ENCODE peak calls at places on chromosomes 16 and 17, in six cellular contexts. One of them, this sample, is unnamed. For H3K9me3, the result is how much of the 10 kb centered on the place peaks cover.

GRCh38 chr16:25941800-25942558 is 250.2 kb downstream of the HS3ST4 start:
- DNase-seq in ascending aorta: no peak
- DNase-seq in A673: peak
- DNase-seq in CD8-positive, alpha-beta T cell: no peak
- DNase-seq in stomach: no peak
- DNase-seq in heart right ventricle: no peak
- DNase-seq in this sample: no peak

GRCh38 chr16:76577003-76577402 is 299.8 kb downstream of the CNTNAP4 start:
- DNase-seq in CD8-positive, alpha-beta T cell: no peak
- DNase-seq in stomach: no peak
- DNase-seq in A673: no peak
- DNase-seq in ascending aorta: no peak
- DNase-seq in heart right ventricle: no peak
- DNase-seq in this sample: no peak

GRCh38 chr17:9258115-9259020 is 237.1 kb downstream of the NTN1 start:
- DNase-seq in stomach: no peak
- DNase-seq in A673: peak
- DNase-seq in ascending aorta: no peak
- DNase-seq in heart right ventricle: no peak
- DNase-seq in CD8-positive, alpha-beta T cell: no peak
- DNase-seq in this sample: no peak

GRCh38 chr16:81371106-81371505 is 56.3 kb downstream of the GAN start:
- DNase-seq in ascending aorta: no peak
- DNase-seq in stomach: no peak
- DNase-seq in CD8-positive, alpha-beta T cell: no peak
- DNase-seq in heart right ventricle: no peak
- DNase-seq in A673: no peak
- DNase-seq in this sample: no peak

GRCh38 chr17:80124351-80124981 is 22.5 kb downstream of the EIF4A3 start:
- DNase-seq in ascending aorta: no peak
- DNase-seq in A673: no peak
- DNase-seq in stomach: peak
- DNase-seq in CD8-positive, alpha-beta T cell: no peak
- DNase-seq in heart right ventricle: no peak
- DNase-seq in this sample: no peak

GRCh38 chr17:77694391-77695363 is 263.8 kb upstream of the TNRC6C start:
- DNase-seq in A673: no peak
- DNase-seq in ascending aorta: peak
- DNase-seq in CD8-positive, alpha-beta T cell: peak
- DNase-seq in heart right ventricle: no peak
- DNase-seq in stomach: no peak
- DNase-seq in this sample: no peak

GRCh38 chr16:57966133-57966805 is 4.7 kb downstream of the CNGB1 start:
- DNase-seq in stomach: no peak
- DNase-seq in ascending aorta: no peak
- DNase-seq in heart right ventricle: no peak
- DNase-seq in A673: no peak
- DNase-seq in CD8-positive, alpha-beta T cell: no peak
- DNase-seq in this sample: no peak

GRCh38 chr17:18278867-18279266 is 18.4 kb downstream of the MIEF2 start:
- DNase-seq in A673: no peak
- DNase-seq in heart right ventricle: no peak
- DNase-seq in CD8-positive, alpha-beta T cell: no peak
- DNase-seq in ascending aorta: no peak
- DNase-seq in stomach: no peak
- DNase-seq in this sample: no peak

GRCh38 chr16:78428193-78428592 is 328.7 kb downstream of the WWOX start:
- DNase-seq in heart right ventricle: no peak
- DNase-seq in stomach: no peak
- DNase-seq in A673: no peak
- DNase-seq in ascending aorta: no peak
- DNase-seq in CD8-positive, alpha-beta T cell: no peak
- DNase-seq in this sample: no peak

GRCh38 chr17:50531428-50532025 is 1.0 kb upstream of the EPN3 start:
- DNase-seq in ascending aorta: no peak
- DNase-seq in heart right ventricle: no peak
- DNase-seq in A673: no peak
- DNase-seq in stomach: no peak
- DNase-seq in CD8-positive, alpha-beta T cell: no peak
- DNase-seq in this sample: no peak

GRCh38 chr17:3935140-3935542 is 18.9 kb upstream of the P2RX1 start:
- DNase-seq in stomach: peak
- DNase-seq in heart right ventricle: peak
- DNase-seq in ascending aorta: no peak
- DNase-seq in CD8-positive, alpha-beta T cell: peak
- DNase-seq in A673: peak
- DNase-seq in this sample: peak

GRCh38 chr16:23950898-23951297 is 115.1 kb downstream of the PRKCB start:
- DNase-seq in CD8-positive, alpha-beta T cell: no peak
- DNase-seq in heart right ventricle: no peak
- DNase-seq in stomach: no peak
- DNase-seq in ascending aorta: no peak
- DNase-seq in A673: peak
- DNase-seq in this sample: no peak

GRCh38 chr17:81734405-81735055 is 22.4 kb downstream of the SLC25A10 start:
- DNase-seq in heart right ventricle: no peak
- DNase-seq in CD8-positive, alpha-beta T cell: no peak
- DNase-seq in ascending aorta: no peak
- DNase-seq in stomach: peak
- DNase-seq in A673: no peak
- DNase-seq in this sample: no peak

GRCh38 chr17:3723556-3724372 is at the start of gene HASPIN:
- DNase-seq in ascending aorta: peak
- DNase-seq in CD8-positive, alpha-beta T cell: peak
- DNase-seq in stomach: peak
- DNase-seq in heart right ventricle: peak
- DNase-seq in A673: peak
- DNase-seq in this sample: peak

GRCh38 chr16:88805340-88805715 is 1.7 kb downstream of the CDT1 start:
- DNase-seq in A673: no peak
- DNase-seq in heart right ventricle: no peak
- DNase-seq in stomach: no peak
- DNase-seq in CD8-positive, alpha-beta T cell: no peak
- DNase-seq in ascending aorta: no peak
- DNase-seq in this sample: no peak

GRCh38 chr17:5210853-5211252 is 19.2 kb upstream of the ZNF594 start:
- DNase-seq in stomach: no peak
- DNase-seq in A673: no peak
- DNase-seq in heart right ventricle: no peak
- DNase-seq in ascending aorta: no peak
- DNase-seq in CD8-positive, alpha-beta T cell: no peak
- DNase-seq in this sample: no peak

GRCh38 chr16:63568184-63568583 is 1531.9 kb upstream of the CDH8 start:
- DNase-seq in stomach: no peak
- DNase-seq in CD8-positive, alpha-beta T cell: no peak
- DNase-seq in heart right ventricle: no peak
- DNase-seq in A673: no peak
- DNase-seq in ascending aorta: no peak
- DNase-seq in this sample: no peak

GRCh38 chr16:89295071-89295900 is 77.8 kb downstream of the ZNF778 start:
- DNase-seq in CD8-positive, alpha-beta T cell: no peak
- DNase-seq in ascending aorta: no peak
- DNase-seq in heart right ventricle: no peak
- DNase-seq in stomach: no peak
- DNase-seq in A673: no peak
- DNase-seq in this sample: no peak

GRCh38 chr17:75917443-75918111 is 12.9 kb upstream of the MRPL38 start:
- DNase-seq in stomach: no peak
- DNase-seq in heart right ventricle: no peak
- DNase-seq in A673: no peak
- DNase-seq in ascending aorta: no peak
- DNase-seq in CD8-positive, alpha-beta T cell: no peak
- DNase-seq in this sample: no peak

GRCh38 chr17:4008496-4009163 is 44.4 kb upstream of the ATP2A3 start:
- DNase-seq in A673: no peak
- DNase-seq in heart right ventricle: no peak
- DNase-seq in ascending aorta: peak
- DNase-seq in stomach: no peak
- DNase-seq in CD8-positive, alpha-beta T cell: no peak
- DNase-seq in this sample: no peak

GRCh38 chr17:44222112-44222869 is 2.8 kb upstream of the UBTF start:
- DNase-seq in heart right ventricle: peak
- DNase-seq in A673: peak
- DNase-seq in ascending aorta: peak
- DNase-seq in CD8-positive, alpha-beta T cell: no peak
- DNase-seq in stomach: peak
- DNase-seq in this sample: peak

GRCh38 chr17:65035191-65035590 is 21.3 kb downstream of the GNA13 start:
- DNase-seq in stomach: no peak
- DNase-seq in CD8-positive, alpha-beta T cell: no peak
- DNase-seq in heart right ventricle: no peak
- DNase-seq in ascending aorta: no peak
- DNase-seq in A673: no peak
- DNase-seq in this sample: no peak

GRCh38 chr17:75414488-75414887 is 9.0 kb upstream of the GRB2 start:
- DNase-seq in heart right ventricle: no peak
- DNase-seq in ascending aorta: no peak
- DNase-seq in stomach: no peak
- DNase-seq in CD8-positive, alpha-beta T cell: no peak
- DNase-seq in A673: no peak
- DNase-seq in this sample: no peak

DNA sequence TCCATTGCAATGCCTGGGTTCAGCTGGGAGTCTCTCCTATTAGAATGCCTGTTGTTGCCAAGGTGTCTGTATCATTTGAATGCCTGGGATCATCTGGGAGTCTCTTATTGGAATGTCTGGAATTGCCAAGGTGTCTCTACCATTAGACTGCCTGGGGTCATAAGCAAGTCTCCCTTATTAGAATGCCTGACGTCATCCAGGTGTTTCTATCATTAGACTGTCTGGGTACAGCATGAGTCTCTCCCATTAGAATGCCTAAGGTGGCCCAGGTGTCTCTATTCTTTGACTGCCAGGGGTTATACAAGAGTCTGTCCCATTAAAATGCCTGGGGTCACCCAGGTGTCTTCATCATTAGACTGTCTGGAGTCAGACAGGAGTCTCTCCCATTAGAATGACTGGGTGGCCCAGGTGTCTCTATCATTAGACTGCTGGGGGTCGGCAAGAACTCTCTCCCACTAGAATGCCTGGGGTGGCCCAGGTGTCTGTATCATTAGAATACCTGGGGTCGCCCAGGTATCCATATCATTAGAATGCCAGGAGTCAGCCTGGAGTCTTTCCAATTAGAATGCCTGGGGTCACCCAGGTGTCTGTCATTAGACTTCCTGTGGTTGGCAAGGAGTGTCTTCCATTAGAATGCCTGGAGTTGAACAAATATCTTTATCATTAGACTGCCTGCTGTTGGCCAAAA is 2274.0 kb downstream of the TP53TG3F start:
- DNase-seq in CD8-positive, alpha-beta T cell: no peak
- DNase-seq in heart right ventricle: no peak
- DNase-seq in ascending aorta: peak
- DNase-seq in stomach: no peak
- DNase-seq in A673: no peak
- DNase-seq in this sample: no peak
- H3K9me3 ChIP-seq in CD8-positive, alpha-beta T cell: under half
- H3K9me3 ChIP-seq in heart right ventricle: under half
- H3K9me3 ChIP-seq in ascending aorta: under half
- H3K9me3 ChIP-seq in stomach: half or more
- H3K9me3 ChIP-seq in A673: under half
- H3K9me3 ChIP-seq in this sample: under half

DNA sequence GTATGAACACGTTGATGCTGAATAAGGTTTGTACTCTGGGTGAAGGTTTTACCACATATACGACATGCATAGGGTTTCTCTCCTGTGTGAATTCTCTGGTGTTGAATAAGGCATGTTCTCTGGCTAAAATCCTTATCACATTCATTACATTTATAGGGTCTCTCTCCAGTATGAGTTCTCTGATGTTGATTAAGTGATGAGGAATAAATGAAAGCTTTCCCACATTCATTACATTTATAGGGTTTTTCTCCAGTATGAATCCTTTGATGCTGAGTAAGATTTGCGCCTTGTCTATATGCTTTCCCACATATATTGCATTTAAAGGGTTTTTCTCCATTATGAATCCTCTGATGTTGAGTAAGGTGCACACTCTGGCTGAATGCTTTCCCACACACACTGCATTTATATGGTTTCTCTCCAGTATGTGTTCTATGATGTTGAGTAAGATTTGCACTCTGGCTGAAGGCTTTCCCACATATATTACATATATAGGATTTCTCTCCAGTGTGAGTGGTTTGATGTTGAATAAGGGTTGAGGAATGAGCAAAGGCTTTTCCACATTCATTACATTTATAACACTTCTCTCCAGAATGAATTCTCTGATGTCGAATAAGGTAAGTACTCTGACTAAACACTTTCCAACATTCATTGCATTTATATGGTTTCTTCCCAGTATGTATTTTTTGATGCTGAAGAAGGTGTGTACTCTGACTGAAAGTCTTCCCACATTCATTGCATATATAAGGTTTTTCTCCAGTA is 16.9 kb downstream of the ZNF287 start:
- DNase-seq in CD8-positive, alpha-beta T cell: no peak
- DNase-seq in stomach: no peak
- DNase-seq in A673: no peak
- DNase-seq in heart right ventricle: no peak
- DNase-seq in ascending aorta: no peak
- DNase-seq in this sample: no peak
- H3K9me3 ChIP-seq in CD8-positive, alpha-beta T cell: half or more
- H3K9me3 ChIP-seq in stomach: half or more
- H3K9me3 ChIP-seq in A673: half or more
- H3K9me3 ChIP-seq in heart right ventricle: half or more
- H3K9me3 ChIP-seq in ascending aorta: half or more
- H3K9me3 ChIP-seq in this sample: half or more

GRCh38 chr16:35841632-35842031 is 2382.2 kb downstream of the TP53TG3F start:
- DNase-seq in heart right ventricle: no peak
- DNase-seq in A673: no peak
- DNase-seq in CD8-positive, alpha-beta T cell: no peak
- DNase-seq in stomach: no peak
- DNase-seq in ascending aorta: no peak
- DNase-seq in this sample: no peak
- H3K9me3 ChIP-seq in heart right ventricle: under half
- H3K9me3 ChIP-seq in A673: half or more
- H3K9me3 ChIP-seq in CD8-positive, alpha-beta T cell: under half
- H3K9me3 ChIP-seq in stomach: half or more
- H3K9me3 ChIP-seq in ascending aorta: under half
- H3K9me3 ChIP-seq in this sample: under half

GRCh38 chr16:35142809-35143192 is 1683.4 kb downstream of the TP53TG3F start:
- DNase-seq in ascending aorta: no peak
- DNase-seq in heart right ventricle: no peak
- DNase-seq in stomach: no peak
- DNase-seq in CD8-positive, alpha-beta T cell: no peak
- DNase-seq in A673: no peak
- DNase-seq in this sample: no peak
- H3K9me3 ChIP-seq in ascending aorta: under half
- H3K9me3 ChIP-seq in heart right ventricle: under half
- H3K9me3 ChIP-seq in stomach: half or more
- H3K9me3 ChIP-seq in CD8-positive, alpha-beta T cell: under half
- H3K9me3 ChIP-seq in A673: under half
- H3K9me3 ChIP-seq in this sample: under half

DNA sequence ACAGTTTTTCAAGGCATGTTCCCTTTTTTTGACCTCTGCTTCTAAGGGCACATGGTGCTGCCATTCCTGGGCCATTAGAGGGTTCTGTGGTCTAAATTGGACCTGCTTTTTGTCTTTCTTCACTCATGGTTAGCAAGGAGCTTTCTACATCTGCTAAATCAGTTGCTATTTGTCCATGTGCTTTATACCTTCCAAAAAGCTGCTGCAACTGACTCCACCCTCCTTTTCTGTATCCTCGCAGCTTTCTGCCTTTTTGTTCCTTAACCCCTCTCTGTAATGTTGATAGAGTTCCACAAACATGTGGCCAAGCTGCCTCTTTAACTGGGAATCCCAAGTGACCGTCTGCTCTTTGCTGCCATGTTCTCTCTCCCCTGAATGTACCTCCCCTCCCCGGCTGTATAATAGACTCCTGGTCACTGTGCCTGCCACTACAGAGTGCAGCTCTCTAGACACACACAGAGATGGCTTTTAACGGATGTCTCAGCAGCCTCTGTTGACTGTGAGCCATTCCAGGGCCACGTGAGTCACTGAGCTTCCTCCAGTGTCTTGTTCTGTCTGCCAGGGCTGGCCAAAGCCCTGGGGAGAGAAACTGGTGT is 57.4 kb upstream of the TEKT3 start:
- DNase-seq in CD8-positive, alpha-beta T cell: no peak
- DNase-seq in ascending aorta: no peak
- DNase-seq in heart right ventricle: no peak
- DNase-seq in A673: no peak
- DNase-seq in stomach: no peak
- DNase-seq in this sample: no peak
- H3K9me3 ChIP-seq in CD8-positive, alpha-beta T cell: under half
- H3K9me3 ChIP-seq in ascending aorta: under half
- H3K9me3 ChIP-seq in heart right ventricle: under half
- H3K9me3 ChIP-seq in A673: under half
- H3K9me3 ChIP-seq in stomach: under half
- H3K9me3 ChIP-seq in this sample: under half